ENCODE peak calls at places on chromosome 10, in six cellular contexts. C is occipital lobe; H is activated CD4-positive, alpha-beta memory T cell treated with anti-CD3 and anti-CD28 coated beads, Interleukin-2, amount 10 ng/mL, durations not matched to agents 7 days and 5 days; M is mesenteric fat pad; R is NCI-H1092; F is naive thymus-derived CD8-positive, alpha-beta T cell. O is an unnamed sample.

GRCh38 chr10:10977978-10978377 is 39.7 kb upstream of the CELF2 start:
- DNase-seq in F (no peak), R (no peak), M (no peak), C (no peak), H (no peak), O (no peak)

GRCh38 chr10:90641731-90642130 is 216.1 kb downstream of the HTR7 start:
- DNase-seq in R (no peak), M (no peak), H (no peak), C (no peak), F (no peak), O (no peak)

GRCh38 chr10:118692911-118693310 is 61.9 kb downstream of the CACUL1 start:
- DNase-seq in C (no peak), H (no peak), F (no peak), R (no peak), M (no peak), O (peak)

GRCh38 chr10:13758761-13759160 is 172.0 kb downstream of the PRPF18 start:
- DNase-seq in M (no peak), C (no peak), F (no peak), H (no peak), R (no peak), O (no peak)

GRCh38 chr10:35552622-35553342 is 52.4 kb upstream of the GJD4 start:
- DNase-seq in R (no peak), F (no peak), M (no peak), H (no peak), C (no peak), O (no peak)

GRCh38 chr10:57818522-57818921 is 449.2 kb downstream of the IPMK start:
- DNase-seq in C (no peak), M (no peak), F (no peak), R (no peak), H (no peak), O (no peak)

GRCh38 chr10:90846746-90847145 is 11.1 kb downstream of the HTR7 start:
- DNase-seq in F (no peak), C (no peak), H (no peak), M (no peak), R (no peak), O (no peak)

GRCh38 chr10:55746002-55746401 is 615.1 kb downstream of the ZWINT start:
- DNase-seq in F (no peak), C (no peak), H (no peak), M (no peak), R (no peak), O (no peak)

GRCh38 chr10:123746927-123747326 is 80.8 kb downstream of the GPR26 start:
- DNase-seq in M (no peak), F (no peak), R (no peak), C (no peak), H (no peak), O (no peak)

GRCh38 chr10:73889014-73889413 is 14.7 kb upstream of the CAMK2G start:
- DNase-seq in C (peak), H (no peak), M (no peak), R (no peak), F (no peak), O (no peak)

GRCh38 chr10:575312-576129 is 113.9 kb downstream of the DIP2C start:
- DNase-seq in F (no peak), H (no peak), C (no peak), R (no peak), M (peak), O (no peak)

GRCh38 chr10:132641966-132642731 is 104.6 kb downstream of the INPP5A start:
- DNase-seq in R (no peak), C (no peak), M (peak), F (no peak), H (no peak), O (no peak)

GRCh38 chr10:5095687-5096086 is 1.5 kb downstream of the AKR1C3 start:
- DNase-seq in R (no peak), C (no peak), F (no peak), H (no peak), M (no peak), O (no peak)

GRCh38 chr10:44369296-44369695 is 15.6 kb downstream of the CXCL12 start:
- DNase-seq in F (no peak), M (no peak), C (no peak), H (no peak), R (no peak), O (no peak)

GRCh38 chr10:124419635-124420034 is 912 bp upstream of the OAT start:
- DNase-seq in H (no peak), M (peak), F (no peak), C (no peak), R (no peak), O (no peak)

GRCh38 chr10:14116837-14117236 is 213.9 kb downstream of the FRMD4A start:
- DNase-seq in C (no peak), R (no peak), F (no peak), H (no peak), M (no peak), O (no peak)

GRCh38 chr10:8403711-8404371 is 349.4 kb downstream of the GATA3 start:
- DNase-seq in R (no peak), M (no peak), H (no peak), F (no peak), C (no peak), O (no peak)

GRCh38 chr10:24168258-24169170 is 40.4 kb upstream of the KIAA1217 start:
- DNase-seq in F (no peak), C (no peak), R (no peak), H (no peak), M (no peak), O (no peak)

GRCh38 chr10:97608991-97609561 is 19.6 kb downstream of the C10orf62 start:
- DNase-seq in M (no peak), H (no peak), F (no peak), R (no peak), C (no peak), O (no peak)

GRCh38 chr10:60234531-60234930 is 155.1 kb downstream of the ANK3 start:
- DNase-seq in C (no peak), R (no peak), M (no peak), H (no peak), F (no peak), O (no peak)

GRCh38 chr10:117720931-117721826 is 178.6 kb downstream of the EMX2 start:
- DNase-seq in H (no peak), C (no peak), R (no peak), M (no peak), F (no peak), O (no peak)

GRCh38 chr10:73117976-73118743 is 7.9 kb downstream of the NUDT13 start:
- DNase-seq in H (no peak), R (no peak), M (no peak), F (no peak), C (no peak), O (no peak)

GRCh38 chr10:48661441-48661840 is 23.2 kb upstream of the WDFY4 start:
- DNase-seq in F (no peak), H (no peak), C (no peak), R (no peak), M (no peak), O (no peak)

GRCh38 chr10:92387289-92387940 is 96.4 kb downstream of the MARCHF5 start:
- DNase-seq in F (no peak), C (no peak), M (peak), H (peak), R (no peak), O (no peak)

GRCh38 chr10:125201108-125201524 is 40.8 kb upstream of the CTBP2 start:
- DNase-seq in R (no peak), C (no peak), M (peak), F (no peak), H (no peak), O (no peak)

GRCh38 chr10:86687750-86688149 is 19.4 kb downstream of the LDB3 start:
- DNase-seq in R (no peak), M (no peak), F (no peak), H (no peak), C (no peak), O (no peak)

GRCh38 chr10:113060221-113061053 is 110.4 kb downstream of the TCF7L2 start:
- DNase-seq in H (no peak), M (no peak), F (no peak), R (no peak), C (peak), O (no peak)

GRCh38 chr10:97914837-97915211 is 65.2 kb downstream of the GOLGA7B start:
- DNase-seq in H (peak), M (no peak), C (peak), F (peak), R (peak), O (no peak)

GRCh38 chr10:30371954-30372353 is 22.9 kb upstream of the MTPAP start:
- DNase-seq in C (no peak), M (no peak), H (no peak), F (no peak), R (no peak), O (no peak)

GRCh38 chr10:118343115-118343514 is 991 bp upstream of the FAM204A start:
- DNase-seq in C (no peak), M (no peak), R (no peak), F (no peak), H (no peak), O (no peak)

GRCh38 chr10:14547826-14548225 is 217.1 kb upstream of the FRMD4A start:
- DNase-seq in M (no peak), F (no peak), H (no peak), C (no peak), R (no peak), O (no peak)

GRCh38 chr10:78688945-78689935 is 379.5 kb upstream of the ZMIZ1 start:
- DNase-seq in R (peak), C (peak), H (no peak), M (no peak), F (no peak), O (no peak)

GRCh38 chr10:58827381-58827780 is 314.7 kb downstream of the BICC1 start:
- DNase-seq in H (no peak), M (no peak), C (no peak), F (no peak), R (no peak), O (no peak)

GRCh38 chr10:130618636-130619035 is 482.4 kb downstream of the GLRX3 start:
- DNase-seq in R (no peak), C (no peak), F (no peak), H (no peak), M (no peak), O (no peak)

GRCh38 chr10:30027057-30028005 is 32.1 kb downstream of the JCAD start:
- DNase-seq in H (peak), C (no peak), F (peak), R (no peak), M (no peak), O (no peak)

GRCh38 chr10:95741807-95742528 is 14.0 kb upstream of the ENTPD1 start:
- DNase-seq in M (no peak), H (no peak), F (no peak), R (no peak), C (no peak), O (no peak)